ENCODE peak calls at places on chromosomes 3 and 15, in nine cellular contexts. W is left lung, K is right cardiac atrium, V is HCT116, Y is OCI-LY7, B is prostate gland, J is SJCRH30, X is stomach, L is endothelial cell of umbilical vein. Q is an unnamed sample.

GRCh38 chr3:135419155-135419554 is 546.4 kb upstream of the PPP2R3A start:
- DNase-seq in B (no peak), J (no peak), K (no peak), Y (no peak), W (no peak), V (no peak), X (no peak), L (no peak), Q (no peak)

GRCh38 chr3:57951106-57951882 is 56.9 kb upstream of the FLNB start:
- DNase-seq in J (peak; percentile 61), K (peak; percentile 90), X (peak; percentile 48), Y (no peak), L (peak; percentile 95), W (peak; percentile 71), B (no peak), V (peak; percentile 33), Q (no peak)

GRCh38 chr15:28191832-28192231 is 92.7 kb upstream of the OCA2 start:
- DNase-seq in V (no peak), L (no peak), W (no peak), B (peak; percentile 37), K (peak; percentile 86), Y (no peak), X (peak; percentile 27), J (peak; percentile 92), Q (no peak)

GRCh38 chr15:66504563-66505429 is at the start of the genes RPL4 and ZWILCH:
- DNase-seq in K (peak; percentile 92), B (peak; percentile 72), W (peak; percentile 81), Y (peak; percentile 91), V (peak; percentile 76), J (peak; percentile 80), X (peak; percentile 82), L (peak; percentile 86), Q (peak; percentile 82)

GRCh38 chr3:180855364-180855763 is 57.1 kb upstream of the FXR1 start:
- DNase-seq in Y (peak; percentile 20), W (no peak), J (peak; percentile 25), B (no peak), V (peak; percentile 26), X (no peak), K (no peak), L (peak; percentile 19), Q (no peak)

GRCh38 chr3:123194552-123194951 is 7.2 kb upstream of the SEC22A start:
- DNase-seq in V (peak; percentile 22), J (peak; percentile 38), Y (no peak), X (peak; percentile 51), B (no peak), L (peak; percentile 20), K (peak; percentile 41), W (no peak), Q (no peak)

GRCh38 chr3:40780801-40781406 is 256.1 kb downstream of the ZNF621 start:
- DNase-seq in W (peak; percentile 52), B (peak; percentile 70), V (no peak), L (peak; percentile 6), Y (no peak), X (no peak), J (peak; percentile 95), K (peak; percentile 85), Q (peak; percentile 28)

GRCh38 chr3:58334013-58334321 is 1.3 kb downstream of the PXK start:
- DNase-seq in X (no peak), J (no peak), W (no peak), V (no peak), K (no peak), B (no peak), L (no peak), Y (no peak), Q (no peak)

GRCh38 chr3:9397911-9398714 is 698 bp downstream of the SETD5 start:
- DNase-seq in W (peak; percentile 50), K (peak; percentile 68), J (peak; percentile 46), B (peak; percentile 51), V (no peak), X (peak; percentile 43), Y (peak; percentile 38), L (no peak), Q (peak; percentile 70)

GRCh38 chr3:138412821-138413531 is 21.4 kb upstream of the ESYT3 start:
- DNase-seq in L (no peak), J (no peak), X (no peak), B (no peak), W (no peak), V (no peak), K (no peak), Y (no peak), Q (no peak)

GRCh38 chr3:40827942-40828688 is 303.4 kb downstream of the ZNF621 start:
- DNase-seq in W (peak; percentile 43), J (no peak), B (no peak), K (peak; percentile 85), X (no peak), V (no peak), Y (no peak), L (no peak), Q (no peak)

GRCh38 chr3:73592154-73592877 is 32.4 kb downstream of the PDZRN3 start:
- DNase-seq in B (no peak), X (no peak), L (no peak), V (no peak), W (no peak), Y (no peak), K (no peak), J (no peak), Q (no peak)

GRCh38 chr3:172524611-172525010 is 1.4 kb upstream of the TNFSF10 start:
- DNase-seq in V (no peak), Y (no peak), J (no peak), W (no peak), K (no peak), L (no peak), X (no peak), B (no peak), Q (no peak)

GRCh38 chr3:127799476-127800222 is 22.7 kb downstream of the MGLL start:
- DNase-seq in X (no peak), Y (no peak), L (peak; percentile 93), V (peak; percentile 53), W (no peak), B (no peak), J (no peak), K (no peak), Q (no peak)

GRCh38 chr3:127801914-127802313 is 20.4 kb downstream of the MGLL start:
- DNase-seq in K (no peak), V (no peak), J (no peak), W (no peak), Y (no peak), X (no peak), B (no peak), L (no peak), Q (no peak)

GRCh38 chr3:127802620-127803019 is 19.7 kb downstream of the MGLL start:
- DNase-seq in K (no peak), Y (no peak), L (no peak), B (no peak), X (no peak), V (no peak), J (no peak), W (no peak), Q (no peak)

GRCh38 chr3:127798716-127799115 is 23.6 kb downstream of the MGLL start:
- DNase-seq in J (no peak), B (no peak), X (no peak), L (no peak), W (no peak), K (no peak), V (no peak), Y (no peak), Q (no peak)

DNA sequence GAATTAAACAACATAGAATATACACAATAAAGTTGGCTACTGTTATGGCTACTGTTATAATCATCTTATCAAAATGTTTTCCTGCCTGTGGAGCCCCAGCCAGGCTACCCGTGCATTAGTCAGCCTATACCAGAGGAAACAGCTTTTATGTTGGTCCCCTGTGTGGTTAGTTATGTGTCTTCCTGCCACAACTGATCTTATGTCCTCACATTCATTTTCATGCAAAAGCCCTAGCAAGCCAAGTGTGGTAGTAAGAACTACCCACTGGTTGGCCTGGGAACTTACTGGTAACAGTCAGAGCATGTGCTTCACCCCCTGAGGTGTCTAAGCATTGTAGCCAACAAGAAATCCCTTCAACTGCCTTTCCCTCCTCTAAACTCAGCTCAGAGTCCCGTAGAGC is 21.8 kb downstream of the MGLL start:
- DNase-seq in X (no peak), W (no peak), V (no peak), Y (no peak), K (no peak), B (no peak), J (no peak), L (peak; percentile 89), Q (no peak)
- H3K4me3 ChIP-seq in X (no peak overlapping the region), W (no peak overlapping the region), V (no peak overlapping the region), Y (no peak overlapping the region), K (no peak overlapping the region), B (no peak overlapping the region), J (no peak overlapping the region), L (no peak overlapping the region), Q (no peak overlapping the region)

DNA sequence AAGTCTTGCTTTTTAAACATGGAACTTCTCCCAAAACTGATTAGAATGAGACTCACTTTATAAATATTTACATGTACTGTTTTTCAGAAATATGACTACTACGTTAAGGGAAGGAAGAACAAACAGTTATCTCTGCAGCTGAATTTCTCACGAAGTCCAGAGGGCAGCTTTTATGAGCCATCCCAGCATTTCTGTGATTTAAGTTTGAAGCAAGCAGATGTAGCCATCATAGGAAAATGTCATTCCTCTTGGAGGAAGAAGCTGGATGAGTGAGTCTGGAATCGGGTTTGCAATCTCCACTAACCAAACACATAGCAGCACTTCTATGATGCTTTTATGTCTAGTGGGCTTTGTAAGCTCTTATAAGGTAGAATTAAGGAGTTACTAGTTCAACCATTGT is 53.7 kb downstream of the SCN11A start:
- DNase-seq in K (no peak), L (no peak), B (no peak), J (no peak), X (no peak), V (no peak), W (no peak), Y (no peak), Q (no peak)
- H3K4me1 ChIP-seq in K (no peaks in the 10 kb centered on the region), L (no peaks in the 10 kb centered on the region), B (no peaks in the 10 kb centered on the region), J (no peaks in the 10 kb centered on the region), X (no peaks in the 10 kb centered on the region), V (no peaks in the 10 kb centered on the region), W (no peaks in the 10 kb centered on the region), Y (no peaks in the 10 kb centered on the region), Q (no peaks in the 10 kb centered on the region)

DNA sequence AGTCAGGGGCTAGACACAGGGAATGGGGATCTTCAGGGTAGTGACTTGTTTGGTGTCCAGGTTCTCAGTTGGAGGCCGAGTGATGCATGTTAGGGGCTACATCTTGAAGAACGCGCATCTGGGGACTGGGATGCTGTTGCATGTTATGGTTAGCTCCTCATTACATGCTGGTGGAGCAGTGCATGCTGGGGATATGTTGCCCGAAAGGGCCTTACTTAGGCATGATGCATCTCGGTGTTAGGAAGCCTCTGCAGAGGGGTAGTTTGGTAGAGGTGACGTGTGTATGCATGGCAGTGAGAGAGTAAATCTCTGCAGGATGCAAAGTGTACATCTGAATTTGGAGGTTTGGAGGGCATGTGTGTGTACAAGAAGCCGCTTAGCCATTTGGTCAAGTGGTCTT is 2.4 kb downstream of the EIF4G1 start:
- DNase-seq in L (no peak), J (no peak), V (no peak), Y (no peak), W (no peak), B (no peak), K (peak; percentile 9), X (no peak), Q (no peak)
- H3K4me3 ChIP-seq in L (peak overlapping the region; percentile 59), J (no peak overlapping the region), V (no peak overlapping the region), Y (peak overlapping the region; percentile 97), W (peak overlapping the region; percentile 89), B (peak overlapping the region; percentile 67), K (no peak overlapping the region), X (peak overlapping the region; percentile 79), Q (peak overlapping the region; percentile 94)

DNA sequence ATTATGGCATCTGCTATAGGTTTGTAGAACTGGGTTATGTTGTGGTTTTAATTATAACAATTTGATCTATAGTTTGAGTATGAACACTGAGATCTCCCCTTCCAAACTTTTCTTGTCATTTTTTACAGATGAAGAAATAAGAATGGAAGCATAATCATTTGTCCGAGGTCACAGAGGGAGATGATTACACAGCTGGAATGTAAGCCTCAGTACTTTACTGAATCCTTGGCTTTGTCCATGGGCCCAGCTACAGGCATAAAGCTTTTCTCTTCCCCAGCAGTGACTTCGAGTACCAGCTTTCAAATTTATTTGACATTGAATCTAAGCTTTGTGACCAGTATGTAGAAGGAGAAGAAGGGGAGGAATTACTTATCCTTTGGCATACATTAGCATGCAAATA is 80.8 kb upstream of the DCBLD2 start:
- DNase-seq in B (no peak), X (no peak), W (no peak), Y (no peak), L (no peak), J (no peak), V (no peak), K (no peak), Q (no peak)
- H3K4me1 ChIP-seq in B (no peaks in the 10 kb centered on the region), X (no peaks in the 10 kb centered on the region), W (no peaks in the 10 kb centered on the region), Y (peaks cover 10% of the 10 kb centered on the region), L (peaks cover 60% of the 10 kb centered on the region), J (peaks cover 20% of the 10 kb centered on the region), V (peaks cover 92% of the 10 kb centered on the region), K (peaks cover 2% of the 10 kb centered on the region), Q (no peaks in the 10 kb centered on the region)